ENCODE peak calls at places on chromosomes 12 and 14, in five cellular contexts. V is NCI-H2081, C is HFF-Myc, B is heart right ventricle, Z is AG10803. J is an unnamed sample.

GRCh38 chr12:43283206-43283605 is 268.8 kb downstream of the ADAMTS20 start:
- DNase-seq in B (no peak), V (no peak), C (no peak), Z (no peak), J (no peak)

GRCh38 chr14:26163761-26164160 is 434.1 kb downstream of the NOVA1 start:
- DNase-seq in B (no peak), V (peak), C (no peak), Z (peak), J (no peak)

GRCh38 chr12:112194601-112195247 is 69.4 kb downstream of the TRAFD1 start:
- DNase-seq in B (no peak), C (no peak), Z (no peak), V (no peak), J (no peak)

GRCh38 chr12:25186788-25187397 is 8.1 kb downstream of the DNAI7 start:
- DNase-seq in V (no peak), C (no peak), B (no peak), Z (no peak), J (no peak)

GRCh38 chr12:93582351-93582750 is 9.9 kb downstream of the SOCS2 start:
- DNase-seq in C (no peak), B (no peak), V (no peak), Z (no peak), J (no peak)

GRCh38 chr12:31853977-31854376 is 105.2 kb upstream of the RESF1 start:
- DNase-seq in V (no peak), C (no peak), B (no peak), Z (no peak), J (no peak)

GRCh38 chr12:13428538-13429265 is 232.2 kb downstream of the EMP1 start:
- DNase-seq in B (no peak), Z (peak), V (peak), C (no peak), J (no peak)

GRCh38 chr14:102417118-102417517 is 54.4 kb downstream of the TECPR2 start:
- DNase-seq in Z (no peak), C (no peak), B (no peak), V (no peak), J (no peak)

GRCh38 chr14:87149583-87150354 is 843.2 kb downstream of the GALC start:
- DNase-seq in Z (peak), C (no peak), B (no peak), V (no peak), J (no peak)

GRCh38 chr12:81953541-81953940 is 194.4 kb upstream of the PPFIA2 start:
- DNase-seq in Z (no peak), B (no peak), V (no peak), C (no peak), J (no peak)

GRCh38 chr12:38332814-38333213 is 16.2 kb downstream of the ALG10B start:
- DNase-seq in B (no peak), Z (no peak), V (no peak), C (no peak), J (no peak)

GRCh38 chr14:24224618-24225071 is 7.5 kb downstream of the NEDD8 start:
- DNase-seq in V (no peak), B (no peak), C (no peak), Z (peak), J (no peak)

GRCh38 chr14:100891051-100891450 is 12.5 kb downstream of the RTL1 start:
- DNase-seq in B (no peak), V (no peak), Z (no peak), C (no peak), J (no peak)

GRCh38 chr12:9742665-9743064 is 9.8 kb upstream of the CLECL1 start:
- DNase-seq in C (no peak), Z (no peak), B (no peak), V (no peak), J (no peak)

GRCh38 chr12:9364224-9365176 is 156.3 kb upstream of the PZP start:
- DNase-seq in Z (peak), C (no peak), V (no peak), B (no peak), J (no peak)

GRCh38 chr12:131831021-131831571 is 2.9 kb downstream of the MMP17 start:
- DNase-seq in C (no peak), B (no peak), V (peak), Z (no peak), J (no peak)

GRCh38 chr12:70692681-70693288 is 55.6 kb upstream of the PTPRB start:
- DNase-seq in C (no peak), V (peak), B (no peak), Z (peak), J (no peak)

J was measured in D721Med.